ENCODE peak calls at places on chromosomes 6 and 20, in four cellular contexts. One of them, this sample, is unnamed.

GRCh38 chr6:116060572-116061283 is at the start of gene FRK:
- DNase-seq in left lung: peak
- DNase-seq in choroid plexus epithelial cell: peak
- DNase-seq in endodermal cell: no peak
- DNase-seq in this sample: no peak

GRCh38 chr6:10720229-10720959 is 2.5 kb upstream of the TMEM14C start:
- DNase-seq in left lung: peak
- DNase-seq in choroid plexus epithelial cell: peak
- DNase-seq in endodermal cell: no peak
- DNase-seq in this sample: no peak

GRCh38 chr20:53917145-53918009 is 153.0 kb downstream of the BCAS1 start:
- DNase-seq in left lung: peak
- DNase-seq in choroid plexus epithelial cell: peak
- DNase-seq in endodermal cell: peak
- DNase-seq in this sample: no peak

GRCh38 chr6:107102414-107102805 is 12.9 kb downstream of the BEND3 start:
- DNase-seq in left lung: no peak
- DNase-seq in choroid plexus epithelial cell: no peak
- DNase-seq in endodermal cell: peak
- DNase-seq in this sample: no peak

GRCh38 chr6:151822252-151823111 is 15.0 kb downstream of the ESR1 start:
- DNase-seq in left lung: no peak
- DNase-seq in choroid plexus epithelial cell: no peak
- DNase-seq in endodermal cell: no peak
- DNase-seq in this sample: no peak

GRCh38 chr20:25453035-25453810 is 45.8 kb downstream of the GINS1 start:
- DNase-seq in left lung: peak
- DNase-seq in choroid plexus epithelial cell: peak
- DNase-seq in endodermal cell: no peak
- DNase-seq in this sample: no peak

GRCh38 chr6:169839898-169840631 is 88.6 kb downstream of the ERMARD start:
- DNase-seq in left lung: no peak
- DNase-seq in choroid plexus epithelial cell: no peak
- DNase-seq in endodermal cell: peak
- DNase-seq in this sample: no peak

GRCh38 chr6:46989384-46989783 is 52.7 kb downstream of the ADGRF1 start:
- DNase-seq in left lung: no peak
- DNase-seq in choroid plexus epithelial cell: no peak
- DNase-seq in endodermal cell: no peak
- DNase-seq in this sample: no peak

GRCh38 chr6:74166849-74167248 is 470.8 kb downstream of the CD109 start:
- DNase-seq in left lung: no peak
- DNase-seq in choroid plexus epithelial cell: peak
- DNase-seq in endodermal cell: no peak
- DNase-seq in this sample: no peak

GRCh38 chr6:113976806-113977205 is 5.9 kb upstream of the HDAC2 start:
- DNase-seq in left lung: no peak
- DNase-seq in choroid plexus epithelial cell: no peak
- DNase-seq in endodermal cell: no peak
- DNase-seq in this sample: no peak

GRCh38 chr20:45934046-45934586 is 367 bp upstream of the PCIF1 start:
- DNase-seq in left lung: peak
- DNase-seq in choroid plexus epithelial cell: peak
- DNase-seq in endodermal cell: peak
- DNase-seq in this sample: no peak

GRCh38 chr6:163814494-163815364 is 400.2 kb downstream of the QKI start:
- DNase-seq in left lung: no peak
- DNase-seq in choroid plexus epithelial cell: peak
- DNase-seq in endodermal cell: no peak
- DNase-seq in this sample: peak

GRCh38 chr6:143821359-143821758 is 21.8 kb upstream of the LTV1 start:
- DNase-seq in left lung: no peak
- DNase-seq in choroid plexus epithelial cell: no peak
- DNase-seq in endodermal cell: no peak
- DNase-seq in this sample: no peak

GRCh38 chr6:84026721-84027164 is 6.8 kb upstream of the MRAP2 start:
- DNase-seq in left lung: no peak
- DNase-seq in choroid plexus epithelial cell: no peak
- DNase-seq in endodermal cell: no peak
- DNase-seq in this sample: no peak

GRCh38 chr6:121780325-121781313 is 345.2 kb downstream of the GJA1 start:
- DNase-seq in left lung: peak
- DNase-seq in choroid plexus epithelial cell: peak
- DNase-seq in endodermal cell: peak
- DNase-seq in this sample: peak

GRCh38 chr6:143583542-143584330 is 72.2 kb upstream of the FUCA2 start:
- DNase-seq in left lung: no peak
- DNase-seq in choroid plexus epithelial cell: peak
- DNase-seq in endodermal cell: no peak
- DNase-seq in this sample: no peak

GRCh38 chr6:157905590-157906337 is 75.9 kb upstream of the SYNJ2 start:
- DNase-seq in left lung: no peak
- DNase-seq in choroid plexus epithelial cell: no peak
- DNase-seq in endodermal cell: peak
- DNase-seq in this sample: no peak
- TF ChIP-seq CTCF in left lung: no peak
- TF ChIP-seq CTCF in choroid plexus epithelial cell: peak
- TF ChIP-seq CTCF in endodermal cell: peak
- TF ChIP-seq CTCF in this sample: no peak

GRCh38 chr6:88298446-88298845 is 132.3 kb upstream of the CNR1 start:
- DNase-seq in left lung: no peak
- DNase-seq in choroid plexus epithelial cell: no peak
- DNase-seq in endodermal cell: no peak
- DNase-seq in this sample: no peak

GRCh38 chr6:88304515-88304914 is 138.4 kb upstream of the CNR1 start:
- DNase-seq in left lung: no peak
- DNase-seq in choroid plexus epithelial cell: no peak
- DNase-seq in endodermal cell: no peak
- DNase-seq in this sample: no peak

GRCh38 chr6:88301888-88302768 is 136.0 kb upstream of the CNR1 start:
- DNase-seq in left lung: no peak
- DNase-seq in choroid plexus epithelial cell: peak
- DNase-seq in endodermal cell: no peak
- DNase-seq in this sample: no peak

GRCh38 chr6:88302769-88303230 is 136.7 kb upstream of the CNR1 start:
- DNase-seq in left lung: no peak
- DNase-seq in choroid plexus epithelial cell: peak
- DNase-seq in endodermal cell: no peak
- DNase-seq in this sample: no peak
- TF ChIP-seq CTCF in left lung: no peak
- TF ChIP-seq CTCF in choroid plexus epithelial cell: no peak
- TF ChIP-seq CTCF in endodermal cell: no peak
- TF ChIP-seq CTCF in this sample: no peak

DNA sequence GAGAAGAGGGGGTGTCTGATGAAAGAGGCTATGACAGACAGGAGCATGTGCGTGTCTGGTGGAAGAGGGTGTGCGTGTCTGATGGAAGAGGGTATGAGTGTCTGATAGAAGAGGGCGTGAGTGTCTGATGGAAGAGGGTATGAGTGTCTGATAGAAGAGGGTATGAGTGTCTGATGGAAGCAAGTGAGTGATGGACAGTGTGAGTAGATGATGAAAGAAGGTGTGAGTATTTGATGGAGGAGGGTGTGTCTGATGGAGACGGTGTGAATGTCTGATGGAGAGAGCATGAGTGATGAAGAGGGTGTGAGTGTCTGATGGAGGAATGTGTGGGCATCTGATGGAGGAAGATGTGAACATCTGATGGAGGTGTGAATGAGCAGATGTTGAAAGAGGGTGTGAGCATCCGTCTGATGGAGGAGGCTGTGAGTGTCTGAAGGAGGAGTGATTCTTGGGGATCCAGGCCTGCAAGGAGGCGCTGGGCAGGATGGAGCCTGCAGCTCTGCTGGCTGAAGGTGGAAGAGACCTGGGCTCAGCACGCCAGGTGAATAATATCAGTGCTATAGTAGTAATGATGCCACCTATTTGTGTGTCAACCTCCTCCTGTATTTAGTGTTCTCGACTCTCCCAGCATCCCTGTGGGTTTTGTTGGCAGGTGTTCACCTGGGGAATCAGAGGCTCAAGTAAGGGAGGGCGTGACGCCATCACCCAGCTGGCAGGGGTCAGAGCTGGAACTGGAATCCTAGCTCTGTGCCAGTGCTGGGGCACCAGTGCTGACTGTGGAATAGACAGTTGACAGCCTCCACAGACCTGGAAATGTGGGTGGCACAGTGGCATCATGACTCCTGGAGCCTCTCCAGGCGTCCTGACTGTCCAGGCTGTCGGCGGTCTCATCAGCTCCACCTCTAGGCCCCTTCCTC is 103.1 kb downstream of the SYCP2 start:
- DNase-seq in left lung: no peak
- DNase-seq in choroid plexus epithelial cell: no peak
- DNase-seq in endodermal cell: peak
- DNase-seq in this sample: peak
- TF ChIP-seq CTCF in left lung: no peak
- TF ChIP-seq CTCF in choroid plexus epithelial cell: no peak
- TF ChIP-seq CTCF in endodermal cell: no peak
- TF ChIP-seq CTCF in this sample: no peak

GRCh38 chr6:147203311-147204059 is 732 bp upstream of the STXBP5 start:
- DNase-seq in left lung: peak
- DNase-seq in choroid plexus epithelial cell: peak
- DNase-seq in endodermal cell: peak
- DNase-seq in this sample: no peak
- TF ChIP-seq CTCF in left lung: no peak
- TF ChIP-seq CTCF in choroid plexus epithelial cell: no peak
- TF ChIP-seq CTCF in endodermal cell: no peak
- TF ChIP-seq CTCF in this sample: no peak

DNA sequence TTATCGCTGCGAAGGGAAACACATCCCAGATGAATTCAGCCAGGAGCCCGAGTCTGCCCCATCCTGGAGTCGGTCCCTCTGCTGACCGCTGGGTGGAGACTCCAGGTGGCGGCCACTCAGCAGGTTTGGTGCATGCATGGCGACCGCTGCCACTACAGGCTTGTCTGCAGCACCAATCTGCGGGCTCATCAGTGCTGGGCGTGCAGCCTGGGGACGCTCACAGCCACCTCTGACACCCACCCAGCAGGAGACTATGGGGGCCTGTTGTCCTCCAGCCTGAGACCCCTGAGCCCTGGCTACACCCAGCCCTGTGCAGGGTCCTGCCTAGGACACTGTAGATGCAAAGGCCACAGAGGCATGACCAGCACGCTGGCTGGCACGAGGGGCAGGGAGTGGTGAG is 40.5 kb upstream of the GATA5 start:
- DNase-seq in left lung: no peak
- DNase-seq in choroid plexus epithelial cell: no peak
- DNase-seq in endodermal cell: peak
- DNase-seq in this sample: no peak
- TF ChIP-seq CTCF in left lung: no peak
- TF ChIP-seq CTCF in choroid plexus epithelial cell: no peak
- TF ChIP-seq CTCF in endodermal cell: peak
- TF ChIP-seq CTCF in this sample: no peak

GRCh38 chr20:44733341-44734069 is 12.2 kb upstream of the KCNK15 start:
- DNase-seq in left lung: no peak
- DNase-seq in choroid plexus epithelial cell: peak
- DNase-seq in endodermal cell: peak
- DNase-seq in this sample: no peak

GRCh38 chr20:44735816-44736169 is 9.9 kb upstream of the KCNK15 start:
- DNase-seq in left lung: no peak
- DNase-seq in choroid plexus epithelial cell: no peak
- DNase-seq in endodermal cell: no peak
- DNase-seq in this sample: no peak

GRCh38 chr20:44737116-44737515 is 8.5 kb upstream of the KCNK15 start:
- DNase-seq in left lung: no peak
- DNase-seq in choroid plexus epithelial cell: no peak
- DNase-seq in endodermal cell: no peak
- DNase-seq in this sample: no peak

GRCh38 chr20:44736170-44737021 is 9.3 kb upstream of the KCNK15 start:
- DNase-seq in left lung: no peak
- DNase-seq in choroid plexus epithelial cell: peak
- DNase-seq in endodermal cell: peak
- DNase-seq in this sample: no peak

DNA sequence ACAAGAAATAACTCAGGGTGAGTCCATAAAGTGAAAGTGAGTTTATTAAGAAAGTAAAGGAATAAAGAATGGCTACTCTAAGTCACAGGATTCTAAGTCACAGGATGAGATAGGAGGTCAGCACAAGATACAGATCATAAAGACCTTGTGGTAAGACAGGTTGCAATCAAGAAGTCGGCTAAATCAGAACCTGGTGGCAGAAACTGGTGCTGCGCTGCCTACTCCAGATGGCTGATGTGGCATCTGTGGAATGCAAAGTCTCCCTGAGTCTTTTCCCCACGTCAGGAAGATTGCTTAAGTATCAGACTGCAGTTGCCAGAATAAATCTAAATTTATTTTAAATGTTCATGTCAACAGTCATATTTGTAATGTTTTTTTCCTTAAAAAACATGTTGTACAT is 10.7 kb upstream of the KCNK15 start:
- DNase-seq in left lung: no peak
- DNase-seq in choroid plexus epithelial cell: peak
- DNase-seq in endodermal cell: peak
- DNase-seq in this sample: no peak
- TF ChIP-seq CTCF in left lung: no peak
- TF ChIP-seq CTCF in choroid plexus epithelial cell: peak
- TF ChIP-seq CTCF in endodermal cell: peak
- TF ChIP-seq CTCF in this sample: no peak

GRCh38 chr6:39812853-39813533 is 20.8 kb downstream of the DAAM2 start:
- DNase-seq in left lung: peak
- DNase-seq in choroid plexus epithelial cell: peak
- DNase-seq in endodermal cell: no peak
- DNase-seq in this sample: no peak
- TF ChIP-seq CTCF in left lung: no peak
- TF ChIP-seq CTCF in choroid plexus epithelial cell: peak
- TF ChIP-seq CTCF in endodermal cell: no peak
- TF ChIP-seq CTCF in this sample: peak

GRCh38 chr6:100780648-100781047 is 100.5 kb downstream of the ASCC3 start:
- DNase-seq in left lung: no peak
- DNase-seq in choroid plexus epithelial cell: no peak
- DNase-seq in endodermal cell: no peak
- DNase-seq in this sample: no peak

GRCh38 chr6:100774681-100775080 is 106.4 kb downstream of the ASCC3 start:
- DNase-seq in left lung: no peak
- DNase-seq in choroid plexus epithelial cell: peak
- DNase-seq in endodermal cell: no peak
- DNase-seq in this sample: no peak

DNA sequence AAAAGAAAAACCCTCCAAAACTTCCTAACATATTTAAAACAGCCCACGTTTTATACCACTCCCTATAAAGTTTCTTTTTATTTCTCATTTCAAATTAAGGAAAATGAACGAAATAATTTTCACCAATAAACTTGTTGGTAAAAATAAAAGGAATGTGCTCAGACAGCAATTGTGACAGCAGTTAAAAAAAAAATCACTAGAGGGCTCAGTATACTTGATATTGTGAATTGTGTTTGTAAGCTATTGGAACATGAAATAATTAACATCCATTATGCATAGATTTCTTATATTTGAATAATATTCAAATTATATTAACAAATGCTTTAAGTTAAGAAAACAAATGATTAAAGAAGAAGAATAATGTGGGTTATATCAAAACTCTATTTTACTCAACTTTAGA is 105.5 kb downstream of the ASCC3 start:
- DNase-seq in left lung: no peak
- DNase-seq in choroid plexus epithelial cell: peak
- DNase-seq in endodermal cell: no peak
- DNase-seq in this sample: no peak
- TF ChIP-seq CTCF in left lung: no peak
- TF ChIP-seq CTCF in choroid plexus epithelial cell: no peak
- TF ChIP-seq CTCF in endodermal cell: peak
- TF ChIP-seq CTCF in this sample: no peak